ENCODE peak calls at places on chromosomes 11 and 22, in nine cellular contexts. I is neural progenitor cell, S is uterus, L is mesenchymal stem cell, R is osteoblast, O is HCT116, D is neuronal stem cell, Y is NT2/D1, C is sigmoid colon. U is an unnamed sample.

GRCh38 chr11:117843666-117844484 is 19.3 kb upstream of the FXYD2 start:
- DNase-seq in I (peak; percentile 75), C (peak; percentile 88), O (peak; percentile 54), R (peak; percentile 90), L (peak; percentile 69), D (peak; percentile 62), S (peak; percentile 85), Y (peak; percentile 64), U (peak; percentile 85)

GRCh38 chr11:69121021-69121420 is 34.7 kb upstream of the SMIM38 start:
- DNase-seq in I (no peak), C (no peak), D (no peak), Y (no peak), S (no peak), L (no peak), R (no peak), O (no peak), U (no peak)

GRCh38 chr11:98260983-98261382 is 759.8 kb upstream of the CNTN5 start:
- DNase-seq in I (no peak), O (no peak), D (no peak), R (no peak), C (no peak), Y (no peak), L (no peak), S (no peak), U (no peak)

GRCh38 chr11:73995731-73996130 is 13.1 kb upstream of the UCP2 start:
- DNase-seq in C (no peak), Y (no peak), O (no peak), L (no peak), S (no peak), D (no peak), R (no peak), I (no peak), U (no peak)

GRCh38 chr11:133038850-133039249 is 493.5 kb downstream of the OPCML start:
- DNase-seq in Y (no peak), D (no peak), R (no peak), L (no peak), O (no peak), C (no peak), S (no peak), I (no peak), U (no peak)

GRCh38 chr11:83317757-83318548 is 31.8 kb upstream of the CCDC90B start:
- DNase-seq in Y (no peak), L (no peak), O (no peak), D (no peak), S (no peak), C (no peak), R (peak; percentile 49), I (no peak), U (no peak)

GRCh38 chr11:60087239-60087638 is 1.2 kb upstream of the MS4A2 start:
- DNase-seq in I (no peak), S (no peak), C (no peak), D (no peak), R (no peak), Y (no peak), O (no peak), L (no peak), U (no peak)

GRCh38 chr11:14537134-14537599 is 17.0 kb upstream of the PSMA1 start:
- DNase-seq in I (peak; percentile 50), S (no peak), Y (no peak), C (no peak), L (peak; percentile 48), R (peak; percentile 84), D (peak; percentile 18), O (no peak), U (peak; percentile 68)

GRCh38 chr11:83711035-83711630 is 425.0 kb upstream of the CCDC90B start:
- DNase-seq in R (no peak), L (no peak), Y (no peak), O (no peak), I (no peak), D (no peak), C (no peak), S (no peak), U (no peak)

GRCh38 chr11:102807921-102808320 is 10.0 kb upstream of the MMP1 start:
- DNase-seq in S (no peak), I (peak; percentile 77), D (no peak), L (peak; percentile 31), Y (peak; percentile 9), O (peak; percentile 75), R (no peak), C (no peak), U (no peak)

GRCh38 chr22:22751043-22751603 is 106.7 kb downstream of the GGTLC2 start:
- DNase-seq in S (no peak), D (no peak), C (no peak), O (no peak), I (no peak), R (no peak), Y (no peak), L (no peak), U (no peak)

GRCh38 chr11:61555051-61555969 is 25.6 kb downstream of the SYT7 start:
- DNase-seq in I (peak; percentile 88), O (no peak), S (no peak), C (no peak), Y (no peak), D (peak; percentile 83), R (no peak), L (peak; percentile 13), U (peak; percentile 18)

GRCh38 chr22:20567993-20568417 is 60.6 kb downstream of the MED15 start:
- DNase-seq in Y (no peak), R (peak; percentile 82), L (peak; percentile 71), S (no peak), C (no peak), I (no peak), D (no peak), O (peak; percentile 23), U (peak; percentile 61)

GRCh38 chr11:64994318-64994717 is 2.5 kb downstream of the BATF2 start:
- DNase-seq in C (no peak), L (no peak), R (no peak), D (no peak), S (no peak), I (no peak), Y (no peak), O (no peak), U (no peak)

GRCh38 chr11:122910775-122911174 is 28.2 kb downstream of the JHY start:
- DNase-seq in I (peak; percentile 41), L (peak; percentile 28), R (no peak), Y (peak; percentile 11), S (no peak), C (no peak), D (no peak), O (peak; percentile 8), U (peak; percentile 29)

GRCh38 chr11:134412508-134413333 is 679 bp upstream of the B3GAT1 start:
- DNase-seq in R (peak; percentile 88), S (no peak), D (peak; percentile 57), I (peak; percentile 85), Y (no peak), O (no peak), C (no peak), L (no peak), U (peak; percentile 1)
- H3K4me3 ChIP-seq in R (no peak overlapping the region), S (peak overlapping the region; percentile 26), D (peak overlapping the region; percentile 70), I (peak overlapping the region; percentile 74), Y (peak overlapping the region; percentile 45), O (no peak overlapping the region), C (peak overlapping the region; percentile 38), L (no peak overlapping the region), U (no peak overlapping the region)

GRCh38 chr11:38221295-38221694 is 1623.3 kb upstream of the RAG2 start:
- DNase-seq in D (no peak), C (no peak), S (no peak), R (no peak), I (no peak), O (no peak), Y (no peak), L (no peak), U (no peak)
- H3K9me3 ChIP-seq in D (no peaks in the 10 kb centered on the region), C (no peaks in the 10 kb centered on the region), S (no peaks in the 10 kb centered on the region), R (peaks cover 5% of the 10 kb centered on the region), I (no peaks in the 10 kb centered on the region), O (peaks cover 8% of the 10 kb centered on the region), Y (peaks cover 44% of the 10 kb centered on the region), L (peaks cover 48% of the 10 kb centered on the region), U (peaks cover 29% of the 10 kb centered on the region)

DNA sequence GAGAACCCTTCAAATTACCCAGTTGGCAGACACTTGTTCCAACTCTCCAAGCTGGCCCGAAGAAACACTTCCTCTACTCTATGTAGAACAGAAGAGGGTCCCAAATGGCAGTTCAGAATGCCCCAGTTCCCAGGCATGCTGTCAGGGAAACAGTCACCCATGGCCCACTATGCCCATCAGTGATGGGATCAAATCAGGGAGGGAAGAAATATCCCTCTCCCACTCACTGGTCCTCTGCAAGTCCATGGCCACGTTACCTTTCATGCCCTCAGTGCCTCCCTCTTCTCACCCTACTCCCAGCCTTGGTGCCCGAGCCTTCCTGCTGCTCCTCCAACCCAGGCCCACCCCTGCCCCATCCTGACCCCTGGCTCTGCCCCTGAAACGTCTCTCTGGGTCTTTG is 16.6 kb downstream of the APOL3 start:
- DNase-seq in Y (no peak), I (no peak), L (no peak), S (no peak), O (no peak), R (no peak), D (no peak), C (peak; percentile 56), U (no peak)
- H3K36me3 ChIP-seq in Y (no peaks in the 10 kb centered on the region), I (no peaks in the 10 kb centered on the region), L (peaks cover 59% of the 10 kb centered on the region), S (no peaks in the 10 kb centered on the region), O (no peaks in the 10 kb centered on the region), R (no peaks in the 10 kb centered on the region), D (no peaks in the 10 kb centered on the region), C (peaks cover 34% of the 10 kb centered on the region), U (peaks cover 52% of the 10 kb centered on the region)

GRCh38 chr11:70637186-70637800 is 239.0 kb downstream of the CTTN start:
- DNase-seq in L (no peak), I (peak; percentile 25), O (no peak), C (no peak), R (peak; percentile 36), D (no peak), Y (no peak), S (no peak), U (no peak)

GRCh38 chr11:70636659-70637058 is 238.3 kb downstream of the CTTN start:
- DNase-seq in R (no peak), S (no peak), L (no peak), O (no peak), Y (no peak), C (no peak), I (no peak), D (no peak), U (no peak)

GRCh38 chr11:70640408-70640807 is 242.1 kb downstream of the CTTN start:
- DNase-seq in S (no peak), Y (no peak), C (no peak), L (no peak), D (no peak), I (no peak), O (no peak), R (peak; percentile 27), U (no peak)

GRCh38 chr11:70641366-70641765 is 243.0 kb downstream of the CTTN start:
- DNase-seq in R (peak; percentile 22), C (no peak), S (no peak), L (no peak), Y (no peak), D (no peak), I (peak; percentile 67), O (no peak), U (no peak)

DNA sequence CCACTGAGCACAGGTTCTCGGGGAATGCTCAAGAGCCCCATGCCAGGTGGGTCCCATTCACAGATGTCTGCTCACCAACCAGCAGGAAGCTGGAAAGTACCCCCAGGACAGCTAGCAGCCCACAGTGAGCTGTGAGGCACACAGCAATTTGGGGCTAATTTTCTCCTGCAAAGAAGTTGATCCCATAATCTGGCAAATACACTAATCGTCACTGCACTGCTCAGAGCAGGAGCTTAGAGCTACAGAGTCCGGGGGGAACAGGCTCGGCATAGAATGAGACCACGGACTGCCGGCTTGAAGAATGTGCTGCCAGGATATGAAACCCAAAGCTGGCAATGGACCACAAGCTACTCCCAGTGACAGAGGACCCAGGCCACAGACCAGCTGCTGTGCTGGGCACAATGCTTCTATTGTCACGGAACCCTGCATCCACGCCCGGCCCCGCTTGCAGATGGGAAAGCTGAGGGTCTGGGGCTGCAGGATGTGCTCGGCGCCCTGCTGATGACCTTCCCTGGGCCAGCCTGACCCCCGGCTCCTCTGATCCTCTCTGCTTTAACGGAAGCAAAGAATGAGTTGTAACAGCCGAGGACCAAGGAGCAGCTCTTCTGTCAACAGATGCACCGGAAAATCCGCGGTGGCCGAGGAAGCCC is 239.7 kb downstream of the CTTN start:
- DNase-seq in D (no peak), S (no peak), L (no peak), O (no peak), Y (no peak), C (no peak), R (no peak), I (peak; percentile 59), U (no peak)
- H3K4me3 ChIP-seq in D (no peak overlapping the region), S (no peak overlapping the region), L (no peak overlapping the region), O (no peak overlapping the region), Y (no peak overlapping the region), C (no peak overlapping the region), R (no peak overlapping the region), I (no peak overlapping the region), U (no peak overlapping the region)

U was measured in adipocyte.